ENCODE peak calls at places on chromosome 18, in six cellular contexts. A is coronary artery; C is tibial artery; S is PC-9; T is fibroblast of lung; N is effector memory CD4-positive, alpha-beta T cell. E is an unnamed sample.

GRCh38 chr18:12310762-12311161 is 2.7 kb downstream of the TUBB6 start:
- DNase-seq in A (no peak), C (no peak), S (no peak), T (no peak), N (no peak), E (no peak)

GRCh38 chr18:25279556-25279955 is 72.4 kb downstream of the ZNF521 start:
- DNase-seq in A (no peak), C (no peak), S (no peak), T (peak; percentile 27), N (no peak), E (no peak)

GRCh38 chr18:59123588-59124369 is 15.9 kb upstream of the SEC11C start:
- DNase-seq in A (no peak), C (no peak), S (no peak), T (peak; percentile 97), N (no peak), E (no peak)

GRCh38 chr18:74248189-74248975 is 43.4 kb downstream of the CYB5A start:
- DNase-seq in A (no peak), C (no peak), S (no peak), T (no peak), N (no peak), E (no peak)

GRCh38 chr18:74382481-74382880 is 66.8 kb downstream of the C18orf63 start:
- DNase-seq in A (no peak), C (no peak), S (no peak), T (no peak), N (no peak), E (no peak)

GRCh38 chr18:67776929-67777328 is 260.4 kb upstream of the DSEL start:
- DNase-seq in A (no peak), C (no peak), S (no peak), T (peak; percentile 25), N (no peak), E (no peak)

GRCh38 chr18:48007955-48008701 is 77.7 kb upstream of the SMAD2 start:
- DNase-seq in A (peak; percentile 75), C (no peak), S (peak; percentile 65), T (peak; percentile 59), N (peak; percentile 4), E (no peak)

GRCh38 chr18:42614619-42615293 is 500.7 kb downstream of the RIT2 start:
- DNase-seq in A (no peak), C (no peak), S (no peak), T (peak; percentile 26), N (no peak), E (no peak)

GRCh38 chr18:79583984-79584401 is 95.6 kb upstream of the CTDP1 start:
- DNase-seq in A (peak; percentile 67), C (no peak), S (no peak), T (no peak), N (no peak), E (no peak)

GRCh38 chr18:61352611-61353010 is 19.4 kb downstream of the CDH20 start:
- DNase-seq in A (no peak), C (no peak), S (no peak), T (no peak), N (no peak), E (no peak)

GRCh38 chr18:12092398-12093229 is 1.0 kb upstream of the ANKRD62 start:
- DNase-seq in A (no peak), C (no peak), S (peak; percentile 73), T (no peak), N (no peak), E (no peak)

GRCh38 chr18:13371689-13372404 is 153.3 kb downstream of the LDLRAD4 start:
- DNase-seq in A (no peak), C (no peak), S (peak; percentile 16), T (no peak), N (no peak), E (no peak)

GRCh38 chr18:5266721-5267120 is 28.8 kb downstream of the ZBTB14 start:
- DNase-seq in A (no peak), C (no peak), S (no peak), T (no peak), N (no peak), E (no peak)

GRCh38 chr18:49691177-49691608 is 122.1 kb downstream of the ACAA2 start:
- DNase-seq in A (no peak), C (no peak), S (peak; percentile 17), T (peak; percentile 99), N (no peak), E (no peak)

GRCh38 chr18:37253424-37254255 is 312.0 kb downstream of the CELF4 start:
- DNase-seq in A (no peak), C (no peak), S (peak; percentile 52), T (no peak), N (no peak), E (no peak)

DNA sequence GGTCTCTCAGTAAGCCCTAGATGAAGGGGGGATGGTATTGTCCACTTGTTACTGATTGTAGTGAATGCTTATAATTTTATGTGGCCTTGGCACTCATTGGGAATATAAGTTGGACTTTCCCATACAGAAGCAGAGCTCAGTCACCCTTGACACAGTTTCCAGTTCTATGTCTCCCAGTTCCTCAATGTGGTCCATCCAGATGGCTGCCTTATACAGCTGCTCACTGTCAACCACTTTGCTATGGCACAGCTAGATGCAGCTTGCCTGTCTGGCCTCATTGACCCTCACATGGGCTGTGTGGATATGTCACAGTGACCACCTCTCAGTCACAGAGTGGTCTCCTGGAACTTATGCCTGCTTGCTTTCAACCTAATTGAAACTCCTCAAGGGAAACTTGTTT is 21.7 kb downstream of the SLC39A6 start:
- DNase-seq in A (no peak), C (no peak), S (no peak), T (no peak), N (no peak), E (no peak)
- H3K4me3 ChIP-seq in A (no peak overlapping the region), C (no peak overlapping the region), S (no peak overlapping the region), T (no peak overlapping the region), N (no peak overlapping the region), E (no peak overlapping the region)

DNA sequence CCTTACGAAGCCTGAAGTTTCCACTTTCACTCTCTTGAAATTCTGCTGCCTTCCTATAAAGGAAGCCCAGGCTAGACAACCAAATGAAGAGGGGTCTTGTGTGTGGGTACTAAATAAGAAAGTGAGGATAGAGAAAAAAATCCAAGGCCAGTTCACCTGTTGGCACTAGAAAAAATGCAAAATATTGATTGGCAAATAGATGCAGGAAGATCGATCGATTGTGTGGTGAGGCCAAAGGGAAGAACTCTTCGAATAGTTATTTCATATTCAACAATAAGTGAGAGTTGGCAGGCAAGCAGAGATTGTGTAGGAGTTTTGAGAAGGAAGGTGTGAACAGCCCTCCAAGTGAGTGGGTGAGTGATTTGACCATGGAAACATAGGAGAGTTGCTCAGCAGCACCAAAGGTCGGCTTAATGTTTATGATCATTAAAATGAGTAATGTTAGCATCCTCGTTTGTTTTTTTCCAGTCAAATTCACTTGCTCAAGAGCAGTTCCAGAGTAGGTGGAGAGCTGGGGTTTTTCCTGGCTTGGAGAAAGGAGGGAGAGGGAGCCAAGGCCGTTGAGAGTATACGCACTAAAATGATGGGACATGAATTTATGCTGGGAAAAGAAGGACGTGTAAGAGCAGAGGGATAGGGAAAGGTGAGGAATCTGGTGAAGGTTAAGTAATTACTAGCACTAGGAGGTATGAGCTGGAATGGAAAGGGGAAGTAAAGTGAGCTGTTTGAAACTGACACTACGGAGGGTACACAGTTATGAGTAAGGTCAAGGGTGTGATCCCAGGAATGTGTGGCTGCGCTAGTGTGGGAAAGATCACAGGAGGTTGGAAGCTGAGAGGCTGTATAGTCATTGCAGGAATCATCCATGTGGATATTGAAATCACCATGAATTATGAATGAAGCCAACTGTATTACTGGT is 1.1 kb upstream of the NAPG start:
- DNase-seq in A (no peak), C (no peak), S (peak; percentile 23), T (peak; percentile 81), N (no peak), E (no peak)
- H3K4me3 ChIP-seq in A (peak overlapping the region; percentile 88), C (no peak overlapping the region), S (peak overlapping the region; percentile 98), T (no peak overlapping the region), N (peak overlapping the region; percentile 62), E (peak overlapping the region; percentile 78)

GRCh38 chr18:76504749-76505148 is 9.7 kb upstream of the ZNF516 start:
- DNase-seq in A (no peak), C (no peak), S (no peak), T (no peak), N (no peak), E (no peak)

GRCh38 chr18:76502551-76502950 is 7.5 kb upstream of the ZNF516 start:
- DNase-seq in A (no peak), C (no peak), S (no peak), T (no peak), N (no peak), E (no peak)

GRCh38 chr18:76505611-76506010 is 10.6 kb upstream of the ZNF516 start:
- DNase-seq in A (no peak), C (no peak), S (no peak), T (no peak), N (no peak), E (no peak)

GRCh38 chr18:76503999-76504398 is 9.0 kb upstream of the ZNF516 start:
- DNase-seq in A (no peak), C (no peak), S (no peak), T (no peak), N (no peak), E (no peak)

DNA sequence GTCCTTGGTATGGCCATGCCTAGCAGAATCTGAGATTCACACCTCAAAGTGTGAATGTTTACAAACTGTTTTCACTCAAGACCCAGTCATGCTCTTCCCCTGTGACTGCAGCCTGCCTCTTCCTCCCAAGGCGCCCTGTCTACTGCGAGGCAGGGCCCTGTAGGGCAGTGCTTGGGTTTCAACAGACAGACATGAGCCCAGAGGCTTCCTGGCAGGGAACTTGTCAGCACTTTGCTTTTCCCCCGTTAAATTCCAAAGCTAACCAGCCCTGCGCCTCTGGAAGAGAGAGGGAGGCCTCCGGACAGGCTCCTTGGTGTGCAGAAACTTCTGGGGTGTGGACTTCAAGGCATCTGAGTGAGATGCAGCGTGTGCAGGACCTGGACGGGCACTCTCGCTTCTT is 8.6 kb upstream of the ZNF516 start:
- DNase-seq in A (no peak), C (no peak), S (no peak), T (no peak), N (no peak), E (no peak)
- H3K4me3 ChIP-seq in A (no peak overlapping the region), C (no peak overlapping the region), S (no peak overlapping the region), T (no peak overlapping the region), N (no peak overlapping the region), E (no peak overlapping the region)

GRCh38 chr18:62717059-62717849 is 1.9 kb downstream of the PHLPP1 start:
- DNase-seq in A (peak; percentile 75), C (no peak), S (peak; percentile 37), T (peak; percentile 73), N (peak; percentile 32), E (no peak)

GRCh38 chr18:62716679-62717058 is 1.3 kb downstream of the PHLPP1 start:
- DNase-seq in A (peak; percentile 74), C (peak; percentile 40), S (peak; percentile 37), T (peak; percentile 38), N (peak; percentile 38), E (no peak)

GRCh38 chr18:62720048-62720447 is 4.7 kb downstream of the PHLPP1 start:
- DNase-seq in A (no peak), C (no peak), S (no peak), T (peak; percentile 25), N (no peak), E (no peak)

GRCh38 chr18:62717850-62718229 is 2.5 kb downstream of the PHLPP1 start:
- DNase-seq in A (no peak), C (no peak), S (no peak), T (peak; percentile 62), N (no peak), E (no peak)

DNA sequence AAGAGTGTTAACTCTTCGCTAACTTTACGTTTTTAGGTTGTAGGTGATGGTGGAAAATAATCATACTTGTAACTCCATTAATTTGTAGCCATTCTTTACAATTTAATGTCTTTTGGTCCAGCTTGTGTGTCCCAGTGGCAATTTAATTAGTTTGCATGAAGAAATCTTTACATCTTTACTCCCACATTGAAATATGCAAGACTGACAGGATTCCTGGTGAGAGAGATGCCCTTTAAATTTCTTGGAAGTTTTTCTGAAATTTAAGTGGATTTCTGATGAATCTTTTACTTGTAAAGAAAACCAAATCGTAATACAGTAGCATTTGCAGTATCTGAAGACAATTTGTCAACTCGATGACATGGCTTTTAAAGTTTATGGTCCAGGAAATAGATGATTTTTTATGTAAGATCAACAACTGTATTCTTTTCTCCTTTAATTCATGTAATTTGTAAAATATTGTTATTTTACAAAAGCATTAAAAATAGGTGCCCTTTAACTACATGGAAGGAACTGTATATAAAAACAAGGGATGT is 3.0 kb downstream of the PHLPP1 start:
- DNase-seq in A (no peak), C (no peak), S (no peak), T (peak; percentile 16), N (no peak), E (no peak)
- H3K4me3 ChIP-seq in A (peak overlapping the region; percentile 83), C (peak overlapping the region; percentile 76), S (peak overlapping the region; percentile 61), T (peak overlapping the region; percentile 38), N (no peak overlapping the region), E (no peak overlapping the region)